ENCODE peak calls at places on chromosomes 5 and 9, in four cellular contexts. One of them, this sample, is unnamed.

GRCh38 chr9:615756-616155 is 225.7 kb upstream of the DMRT1 start:
- DNase-seq in K562: no peak
- DNase-seq in HepG2: no peak
- DNase-seq in GM12878: no peak
- DNase-seq in this sample: no peak

GRCh38 chr5:78706825-78707224 is 58.3 kb upstream of the LHFPL2 start:
- DNase-seq in K562: no peak
- DNase-seq in HepG2: no peak
- DNase-seq in GM12878: no peak
- DNase-seq in this sample: no peak

GRCh38 chr9:112558978-112559377 is 72.4 kb downstream of the KIAA1958 start:
- DNase-seq in K562: no peak
- DNase-seq in GM12878: no peak
- DNase-seq in HepG2: no peak
- DNase-seq in this sample: no peak

GRCh38 chr5:172638209-172638768 is 2.8 kb upstream of the NEURL1B start:
- DNase-seq in K562: no peak
- DNase-seq in HepG2: no peak
- DNase-seq in GM12878: no peak
- DNase-seq in this sample: no peak

GRCh38 chr5:67156976-67157583 is 39.5 kb downstream of the CD180 start:
- DNase-seq in GM12878: no peak
- DNase-seq in HepG2: peak
- DNase-seq in K562: peak
- DNase-seq in this sample: peak

GRCh38 chr5:173265433-173265832 is 30.4 kb upstream of the NKX2-5 start:
- DNase-seq in K562: no peak
- DNase-seq in GM12878: no peak
- DNase-seq in HepG2: peak
- DNase-seq in this sample: no peak

GRCh38 chr5:144237851-144238250 is 67.2 kb downstream of the KCTD16 start:
- DNase-seq in HepG2: no peak
- DNase-seq in GM12878: no peak
- DNase-seq in K562: no peak
- DNase-seq in this sample: no peak

GRCh38 chr9:35406183-35406959 is 83.5 kb upstream of the RUSC2 start:
- DNase-seq in GM12878: no peak
- DNase-seq in HepG2: no peak
- DNase-seq in K562: peak
- DNase-seq in this sample: no peak

GRCh38 chr9:134396825-134397224 is 70.6 kb downstream of the RXRA start:
- DNase-seq in K562: no peak
- DNase-seq in HepG2: no peak
- DNase-seq in GM12878: no peak
- DNase-seq in this sample: no peak

GRCh38 chr5:151651997-151652645 is 34.6 kb downstream of the SPARC start:
- DNase-seq in HepG2: peak
- DNase-seq in GM12878: no peak
- DNase-seq in K562: peak
- DNase-seq in this sample: peak

GRCh38 chr5:99005506-99005905 is 76.7 kb upstream of the CHD1 start:
- DNase-seq in HepG2: no peak
- DNase-seq in GM12878: no peak
- DNase-seq in K562: no peak
- DNase-seq in this sample: no peak

GRCh38 chr5:112276996-112277395 is 142.1 kb downstream of the EPB41L4A start:
- DNase-seq in HepG2: no peak
- DNase-seq in GM12878: no peak
- DNase-seq in K562: no peak
- DNase-seq in this sample: no peak

GRCh38 chr9:89361816-89362646 is 43.7 kb downstream of the SECISBP2 start:
- DNase-seq in HepG2: no peak
- DNase-seq in K562: no peak
- DNase-seq in GM12878: no peak
- DNase-seq in this sample: no peak

GRCh38 chr5:102905052-102905451 is 149.9 kb downstream of the PAM start:
- DNase-seq in K562: no peak
- DNase-seq in HepG2: no peak
- DNase-seq in GM12878: no peak
- DNase-seq in this sample: no peak

GRCh38 chr9:137159105-137160053 is 10.5 kb downstream of the LRRC26 start:
- DNase-seq in HepG2: no peak
- DNase-seq in GM12878: no peak
- DNase-seq in K562: no peak
- DNase-seq in this sample: no peak

GRCh38 chr5:105968961-105969360 is 1701.8 kb downstream of the EFNA5 start:
- DNase-seq in GM12878: no peak
- DNase-seq in HepG2: no peak
- DNase-seq in K562: no peak
- DNase-seq in this sample: no peak

GRCh38 chr5:14187660-14188059 is 44.5 kb downstream of the TRIO start:
- DNase-seq in K562: no peak
- DNase-seq in HepG2: no peak
- DNase-seq in GM12878: no peak
- DNase-seq in this sample: no peak

GRCh38 chr9:79946718-79947117 is 375.0 kb downstream of the TLE4 start:
- DNase-seq in GM12878: no peak
- DNase-seq in K562: no peak
- DNase-seq in HepG2: no peak
- DNase-seq in this sample: no peak

GRCh38 chr9:127943746-127944145 is 6.1 kb upstream of the DPM2 start:
- DNase-seq in GM12878: no peak
- DNase-seq in HepG2: peak
- DNase-seq in K562: peak
- DNase-seq in this sample: peak

GRCh38 chr5:173848986-173849596 is 39.1 kb upstream of the CPEB4 start:
- DNase-seq in GM12878: no peak
- DNase-seq in K562: no peak
- DNase-seq in HepG2: no peak
- DNase-seq in this sample: no peak

GRCh38 chr5:72848474-72849428 is 32.3 kb downstream of the TNPO1 start:
- DNase-seq in K562: peak
- DNase-seq in HepG2: peak
- DNase-seq in GM12878: peak
- DNase-seq in this sample: peak

GRCh38 chr9:89593776-89594427 is 10.9 kb upstream of the GADD45G start:
- DNase-seq in GM12878: no peak
- DNase-seq in HepG2: peak
- DNase-seq in K562: peak
- DNase-seq in this sample: peak

GRCh38 chr9:92974696-92975451 is 27.6 kb downstream of the FGD3 start:
- DNase-seq in K562: no peak
- DNase-seq in HepG2: no peak
- DNase-seq in GM12878: no peak
- DNase-seq in this sample: no peak

GRCh38 chr5:157219491-157220271 is 39.0 kb downstream of the ITK start:
- DNase-seq in HepG2: no peak
- DNase-seq in K562: no peak
- DNase-seq in GM12878: peak
- DNase-seq in this sample: no peak

GRCh38 chr5:127959152-127959764 is 124.3 kb upstream of the SLC12A2 start:
- DNase-seq in K562: no peak
- DNase-seq in GM12878: no peak
- DNase-seq in HepG2: peak
- DNase-seq in this sample: peak

GRCh38 chr5:33432656-33433055 is 8.1 kb upstream of the TARS1 start:
- DNase-seq in GM12878: no peak
- DNase-seq in K562: no peak
- DNase-seq in HepG2: peak
- DNase-seq in this sample: no peak

GRCh38 chr5:33430983-33431382 is 9.8 kb upstream of the TARS1 start:
- DNase-seq in K562: no peak
- DNase-seq in HepG2: no peak
- DNase-seq in GM12878: no peak
- DNase-seq in this sample: no peak

GRCh38 chr5:33438996-33439395 is 1.8 kb upstream of the TARS1 start:
- DNase-seq in GM12878: no peak
- DNase-seq in HepG2: no peak
- DNase-seq in K562: no peak
- DNase-seq in this sample: no peak

GRCh38 chr5:33433303-33434255 is 7.2 kb upstream of the TARS1 start:
- DNase-seq in HepG2: no peak
- DNase-seq in GM12878: no peak
- DNase-seq in K562: no peak
- DNase-seq in this sample: no peak
- TF ChIP-seq FOXM1 in HepG2: no peak
- TF ChIP-seq FOXM1 in GM12878: no peak
- TF ChIP-seq FOXM1 in K562: no peak
- TF ChIP-seq FOXM1 in this sample: no peak

GRCh38 chr5:120139039-120139438 is 325.1 kb upstream of the PRR16 start:
- DNase-seq in GM12878: no peak
- DNase-seq in HepG2: peak
- DNase-seq in K562: no peak
- DNase-seq in this sample: no peak
- TF ChIP-seq TARDBP in GM12878: no peak
- TF ChIP-seq TARDBP in HepG2: no peak
- TF ChIP-seq TARDBP in K562: no peak
- TF ChIP-seq TARDBP in this sample: no peak

GRCh38 chr5:76204713-76205112 is 121.5 kb downstream of the SV2C start:
- DNase-seq in GM12878: no peak
- DNase-seq in K562: no peak
- DNase-seq in HepG2: no peak
- DNase-seq in this sample: no peak
- TF ChIP-seq SP1 in GM12878: no peak
- TF ChIP-seq SP1 in K562: no peak
- TF ChIP-seq SP1 in HepG2: no peak
- TF ChIP-seq SP1 in this sample: no peak

DNA sequence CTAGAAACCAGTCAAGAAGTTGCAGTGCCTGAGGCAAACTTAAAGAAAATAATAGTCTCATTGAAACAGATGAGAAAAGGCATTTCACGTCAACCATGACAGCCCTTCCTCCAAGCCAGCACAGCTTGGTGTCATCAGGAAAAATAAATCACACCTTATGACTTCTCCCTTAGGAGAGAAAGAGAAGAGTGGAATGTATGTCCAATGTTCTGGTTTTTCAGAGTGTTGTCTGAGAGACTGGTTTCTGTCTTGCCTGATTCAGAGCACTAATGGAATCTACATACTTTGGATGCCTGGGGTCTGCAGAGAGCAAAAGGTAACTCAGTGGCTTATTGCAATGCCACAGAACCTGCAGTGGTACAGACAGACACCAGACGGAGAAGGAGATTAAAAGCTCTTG is 105.5 kb upstream of the PDE4D start:
- DNase-seq in HepG2: no peak
- DNase-seq in K562: no peak
- DNase-seq in GM12878: no peak
- DNase-seq in this sample: no peak
- TF ChIP-seq FOXM1 in HepG2: no peak
- TF ChIP-seq FOXM1 in K562: no peak
- TF ChIP-seq FOXM1 in GM12878: no peak
- TF ChIP-seq FOXM1 in this sample: no peak

GRCh38 chr5:150505816-150506215 is 2.1 kb upstream of the NDST1 start:
- DNase-seq in HepG2: no peak
- DNase-seq in K562: no peak
- DNase-seq in GM12878: no peak
- DNase-seq in this sample: no peak
- TF ChIP-seq TARDBP in HepG2: no peak
- TF ChIP-seq TARDBP in K562: no peak
- TF ChIP-seq TARDBP in GM12878: no peak
- TF ChIP-seq TARDBP in this sample: no peak

DNA sequence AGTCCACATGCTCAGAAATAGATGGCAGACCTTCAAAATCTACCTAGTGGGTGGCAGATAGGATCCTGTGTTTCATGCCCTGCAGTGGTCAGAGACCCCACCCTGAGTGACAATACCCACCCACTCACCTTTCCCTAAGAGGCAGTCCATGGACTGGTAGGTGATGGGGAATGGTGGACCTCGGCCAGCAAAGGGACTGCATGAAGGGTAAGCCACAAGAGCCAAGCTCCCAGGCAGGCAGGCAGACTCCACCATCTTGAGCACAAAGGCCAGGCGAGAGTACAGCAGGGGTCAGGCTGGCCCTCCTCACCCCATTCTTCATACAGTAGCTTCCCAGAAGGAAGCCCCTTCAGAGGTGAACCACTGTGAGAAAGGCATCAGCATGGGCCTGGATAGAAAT is 78.4 kb downstream of the SYK start:
- DNase-seq in K562: no peak
- DNase-seq in GM12878: no peak
- DNase-seq in HepG2: no peak
- DNase-seq in this sample: no peak
- TF ChIP-seq SP1 in K562: no peak
- TF ChIP-seq SP1 in GM12878: no peak
- TF ChIP-seq SP1 in HepG2: no peak
- TF ChIP-seq SP1 in this sample: no peak

GRCh38 chr9:114553202-114553601 is 34.4 kb upstream of the ATP6V1G1 start:
- DNase-seq in HepG2: no peak
- DNase-seq in K562: no peak
- DNase-seq in GM12878: no peak
- DNase-seq in this sample: no peak
- TF ChIP-seq FOXM1 in HepG2: no peak
- TF ChIP-seq FOXM1 in K562: no peak
- TF ChIP-seq FOXM1 in GM12878: no peak
- TF ChIP-seq FOXM1 in this sample: no peak

This sample was measured in HEK293T.